ENCODE peak calls at places on chromosome 14, in eight cellular contexts. Y, B, Z, P, A, L, W and H are unnamed samples.

GRCh38 chr14:22570132-22570949 is 18.7 kb downstream of the DAD1 start:
- DNase-seq in Y (peak; percentile 92), B (peak; percentile 98), Z (no peak), P (peak; percentile 98), A (peak; percentile 86), L (peak; percentile 70), W (peak; percentile 88), H (no peak)

GRCh38 chr14:54783660-54784015 is 119.0 kb downstream of the GCH1 start:
- DNase-seq in Y (no peak), B (no peak), Z (no peak), P (no peak), A (no peak), L (no peak), W (no peak), H (no peak)

GRCh38 chr14:52458721-52459085 is 93.6 kb downstream of the TXNDC16 start:
- DNase-seq in Y (no peak), B (no peak), Z (no peak), P (no peak), A (no peak), L (no peak), W (peak; percentile 73), H (no peak)

GRCh38 chr14:69924181-69924580 is 45.0 kb downstream of the SMOC1 start:
- DNase-seq in Y (no peak), B (no peak), Z (no peak), P (no peak), A (no peak), L (no peak), W (no peak), H (no peak)

GRCh38 chr14:31561155-31561846 is at the start of gene NUBPL:
- DNase-seq in Y (peak; percentile 98), B (peak; percentile 90), Z (peak; percentile 97), P (peak; percentile 95), A (peak; percentile 95), L (peak; percentile 95), W (peak; percentile 96), H (peak; percentile 74)

GRCh38 chr14:23513005-23513412 is 38.6 kb downstream of the ZFHX2 start:
- DNase-seq in Y (no peak), B (no peak), Z (no peak), P (no peak), A (no peak), L (no peak), W (no peak), H (no peak)

GRCh38 chr14:50778757-50779483 is 52.0 kb downstream of the NIN start:
- DNase-seq in Y (no peak), B (no peak), Z (no peak), P (no peak), A (no peak), L (peak; percentile 23), W (peak; percentile 28), H (no peak)

GRCh38 chr14:103705158-103705523 is 10.1 kb downstream of the XRCC3 start:
- DNase-seq in Y (no peak), B (no peak), Z (peak; percentile 62), P (no peak), A (no peak), L (no peak), W (no peak), H (no peak)

GRCh38 chr14:105913221-105913620 is 386.8 kb downstream of the TMEM121 start:
- DNase-seq in Y (no peak), B (no peak), Z (no peak), P (no peak), A (no peak), L (no peak), W (no peak), H (no peak)

GRCh38 chr14:51680031-51680430 is 28.3 kb downstream of the FRMD6 start:
- DNase-seq in Y (no peak), B (no peak), Z (no peak), P (no peak), A (peak; percentile 49), L (no peak), W (no peak), H (no peak)

GRCh38 chr14:54891471-54892245 is 11.0 kb downstream of the GCH1 start:
- DNase-seq in Y (no peak), B (no peak), Z (no peak), P (no peak), A (no peak), L (no peak), W (no peak), H (no peak)

GRCh38 chr14:34354556-34354955 is 107.5 kb downstream of the SPTSSA start:
- DNase-seq in Y (no peak), B (no peak), Z (no peak), P (no peak), A (no peak), L (no peak), W (no peak), H (no peak)

GRCh38 chr14:104866451-104867370 is 1.6 kb downstream of the CEP170B start:
- DNase-seq in Y (no peak), B (no peak), Z (peak; percentile 10), P (no peak), A (no peak), L (no peak), W (no peak), H (no peak)
- H3K4me3 ChIP-seq in Y (peak overlapping the region; percentile 61), B (no peak overlapping the region), Z (peak overlapping the region; percentile 72), P (no peak overlapping the region), A (peak overlapping the region; percentile 59), L (peak overlapping the region; percentile 73), W (peak overlapping the region; percentile 44), H (peak overlapping the region; percentile 74)

DNA sequence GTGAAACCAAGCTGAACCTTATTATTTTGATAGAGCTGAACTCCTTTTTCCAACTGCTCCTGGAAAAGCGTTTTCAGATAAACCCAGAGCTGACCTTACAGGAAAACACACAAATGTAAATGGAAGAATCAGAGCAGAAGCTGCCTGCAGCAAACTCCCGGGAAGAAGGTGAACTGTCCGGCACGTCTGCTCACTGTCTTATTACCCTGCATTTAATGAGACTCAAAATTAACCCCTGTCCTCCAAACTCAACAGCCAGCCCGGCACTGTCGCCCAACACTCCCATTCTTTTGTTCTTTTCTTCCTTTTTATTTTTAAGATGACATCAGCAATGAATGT is 1046.9 kb upstream of the FLRT2 start:
- DNase-seq in Y (no peak), B (no peak), Z (no peak), P (no peak), A (no peak), L (no peak), W (no peak), H (no peak)
- TF ChIP-seq CTCF in Y (no peak), B (no peak), Z (no peak), P (no peak), A (no peak), L (no peak), W (no peak), H (no peak)

GRCh38 chr14:94355191-94355794 is 32.2 kb upstream of the SERPINA6 start:
- DNase-seq in Y (peak; percentile 53), B (no peak), Z (peak; percentile 31), P (no peak), A (peak; percentile 10), L (peak; percentile 76), W (peak; percentile 62), H (peak; percentile 53)
- H3K4me3 ChIP-seq in Y (no peak overlapping the region), B (no peak overlapping the region), Z (no peak overlapping the region), P (no peak overlapping the region), A (no peak overlapping the region), L (no peak overlapping the region), W (no peak overlapping the region), H (no peak overlapping the region)

DNA sequence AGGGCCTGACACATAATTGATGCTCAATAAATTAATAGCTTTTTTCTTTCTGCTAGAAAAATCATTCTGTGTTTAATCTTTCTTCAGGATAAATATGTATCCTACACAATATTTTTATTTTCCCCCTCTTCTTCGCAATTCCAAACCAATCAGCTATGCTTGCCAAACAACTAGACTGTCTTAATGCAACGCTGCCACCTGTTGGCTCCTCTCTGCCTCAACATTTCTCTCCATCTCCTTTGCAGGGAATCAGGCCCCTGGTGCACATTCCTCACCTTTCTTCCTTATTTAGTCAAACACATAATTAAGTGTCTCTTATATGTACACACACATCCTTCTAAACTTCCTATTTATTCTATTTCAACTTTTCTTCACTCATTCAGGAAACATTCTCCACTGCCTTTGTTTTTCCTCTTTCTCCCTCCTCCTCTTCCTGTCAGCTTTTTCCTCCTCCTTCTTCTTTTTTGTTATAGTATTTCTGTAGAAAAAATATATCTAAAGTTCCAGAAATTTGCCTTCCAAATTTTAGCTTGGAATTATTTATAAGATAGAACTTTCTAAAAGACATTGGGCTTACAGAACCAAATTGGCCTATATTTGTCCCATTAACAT is 406.0 kb downstream of the PRKD1 start:
- DNase-seq in Y (no peak), B (no peak), Z (no peak), P (peak; percentile 3), A (peak; percentile 20), L (no peak), W (no peak), H (no peak)
- TF ChIP-seq CTCF in Y (no peak), B (peak; percentile 20), Z (no peak), P (peak; percentile 63), A (peak; percentile 40), L (peak; percentile 30), W (peak; percentile 17), H (peak; percentile 31)

GRCh38 chr14:58628381-58628780 is 9.4 kb upstream of the DACT1 start:
- DNase-seq in Y (no peak), B (no peak), Z (no peak), P (no peak), A (peak; percentile 41), L (no peak), W (no peak), H (no peak)
- H3K4me3 ChIP-seq in Y (no peak overlapping the region), B (no peak overlapping the region), Z (no peak overlapping the region), P (no peak overlapping the region), A (no peak overlapping the region), L (no peak overlapping the region), W (no peak overlapping the region), H (no peak overlapping the region)

GRCh38 chr14:99118046-99118721 is 153.8 kb downstream of the BCL11B start:
- DNase-seq in Y (no peak), B (no peak), Z (no peak), P (no peak), A (peak; percentile 36), L (no peak), W (no peak), H (no peak)
- TF ChIP-seq CTCF in Y (no peak), B (no peak), Z (no peak), P (no peak), A (no peak), L (no peak), W (no peak), H (no peak)

GRCh38 chr14:95155044-95155443 is 2.3 kb downstream of the DICER1 start:
- DNase-seq in Y (no peak), B (no peak), Z (no peak), P (no peak), A (no peak), L (no peak), W (no peak), H (no peak)
- H3K4me3 ChIP-seq in Y (no peak overlapping the region), B (no peak overlapping the region), Z (peak overlapping the region; percentile 91), P (peak overlapping the region; percentile 78), A (no peak overlapping the region), L (peak overlapping the region; percentile 1), W (peak overlapping the region; percentile 88), H (no peak overlapping the region)

GRCh38 chr14:62462996-62463395 is 582.3 kb downstream of the KCNH5 start:
- DNase-seq in Y (no peak), B (no peak), Z (no peak), P (no peak), A (no peak), L (no peak), W (peak; percentile 71), H (no peak)
- TF ChIP-seq CTCF in Y (no peak), B (no peak), Z (no peak), P (no peak), A (no peak), L (no peak), W (no peak), H (no peak)